ENCODE peak calls at places on chromosome 16, in five cellular contexts. H is RWPE2, Q is upper lobe of left lung, R is fibroblast of pulmonary artery, A is colonic mucosa. Z is an unnamed sample.

GRCh38 chr16:65644821-65645220 is 523.0 kb upstream of the CDH11 start:
- DNase-seq in A (no peak), H (no peak), R (no peak), Q (no peak), Z (no peak)

GRCh38 chr16:66899945-66900688 is 18.6 kb downstream of the CDH16 start:
- DNase-seq in H (no peak), A (peak; percentile 93), R (peak; percentile 78), Q (no peak), Z (peak; percentile 61)

GRCh38 chr16:719815-720506 is 985 bp upstream of the ANTKMT start:
- DNase-seq in R (no peak), Q (peak; percentile 39), H (no peak), A (peak; percentile 43), Z (no peak)

GRCh38 chr16:4613636-4614570 is 785 bp downstream of the UBALD1 start:
- DNase-seq in R (peak; percentile 42), H (no peak), A (no peak), Q (peak; percentile 93), Z (no peak)

GRCh38 chr16:4452674-4453073 is 21.8 kb downstream of the NMRAL1 start:
- DNase-seq in H (no peak), Q (no peak), A (no peak), R (no peak), Z (no peak)

GRCh38 chr16:48378836-48379235 is 6.4 kb downstream of the SIAH1 start:
- DNase-seq in A (no peak), R (no peak), Q (no peak), H (no peak), Z (no peak)

GRCh38 chr16:149024-149675 is 3.3 kb upstream of the HBZ start:
- DNase-seq in A (no peak), H (no peak), R (no peak), Q (no peak), Z (no peak)

GRCh38 chr16:85878875-85879274 is 20.1 kb upstream of the IRF8 start:
- DNase-seq in A (peak; percentile 14), Q (no peak), R (peak; percentile 88), H (no peak), Z (no peak)

GRCh38 chr16:7268182-7268581 is 64.5 kb upstream of the RBFOX1 start:
- DNase-seq in A (peak; percentile 32), R (no peak), Q (no peak), H (no peak), Z (no peak)

GRCh38 chr16:85248269-85248668 is 136.0 kb upstream of the CIBAR2 start:
- DNase-seq in Q (no peak), A (no peak), H (no peak), R (no peak), Z (no peak)

GRCh38 chr16:66695935-66696668 is 441 bp downstream of the CMTM4 start:
- DNase-seq in A (peak; percentile 80), R (peak; percentile 15), H (peak; percentile 80), Q (peak; percentile 92), Z (no peak)

GRCh38 chr16:88923926-88924833 is 52.8 kb downstream of the CBFA2T3 start:
- DNase-seq in A (no peak), H (no peak), Q (peak; percentile 79), R (no peak), Z (no peak)
- TF ChIP-seq CTCF in A (no peak), H (no peak), Q (no peak), R (no peak), Z (no peak)

DNA sequence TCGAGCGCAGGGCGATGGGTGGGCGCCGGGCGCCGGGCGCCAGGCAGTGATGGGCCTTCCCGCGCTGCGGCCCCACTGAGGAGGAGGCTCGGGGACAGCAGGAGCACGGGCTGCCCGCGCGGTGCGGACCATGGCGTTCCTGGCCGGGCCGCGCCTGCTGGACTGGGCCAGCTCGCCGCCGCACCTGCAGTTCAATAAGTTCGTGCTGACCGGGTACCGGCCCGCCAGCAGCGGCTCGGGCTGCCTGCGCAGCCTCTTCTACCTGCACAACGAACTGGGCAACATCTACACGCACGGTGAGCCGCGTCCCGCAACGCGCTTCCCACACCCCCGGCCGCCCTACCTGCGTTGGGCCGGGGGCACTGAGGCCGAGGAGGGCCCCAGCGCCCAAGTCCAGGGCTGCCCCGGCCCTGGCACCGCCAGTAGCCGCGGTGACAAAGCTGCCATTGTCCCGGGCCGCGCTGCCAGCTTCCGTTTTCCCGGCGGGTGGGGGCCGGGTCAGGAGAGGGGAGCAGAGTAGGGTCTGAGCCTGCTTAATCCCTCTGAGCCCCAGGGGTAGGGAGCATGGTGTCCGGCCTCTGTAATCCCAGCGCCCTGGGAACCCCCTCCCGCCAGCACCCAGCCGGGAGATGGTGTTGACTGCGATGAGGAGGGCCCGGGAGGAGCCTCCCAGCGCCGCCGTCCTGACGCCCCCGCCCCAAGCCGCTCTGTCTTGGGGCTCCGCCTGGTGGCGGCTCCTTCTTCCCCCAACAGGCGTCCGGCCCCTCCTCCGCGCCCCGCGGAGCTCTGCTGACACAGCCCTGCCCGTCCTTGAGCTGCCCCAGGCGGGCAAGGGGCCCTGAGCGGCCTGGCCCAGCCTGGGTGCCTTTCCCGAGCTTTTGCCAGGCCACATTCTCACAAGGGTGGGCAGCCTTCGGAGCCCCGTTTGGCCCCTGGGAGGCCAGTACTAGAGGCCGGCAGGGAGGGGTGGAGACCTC is 685 bp downstream of the PAQR4 start:
- DNase-seq in A (peak; percentile 73), R (peak; percentile 23), Q (peak; percentile 92), H (peak; percentile 78), Z (no peak)
- TF ChIP-seq CTCF in A (peak; percentile 42), R (peak; percentile 26), Q (peak; percentile 35), H (peak; percentile 76), Z (peak; percentile 76)

DNA sequence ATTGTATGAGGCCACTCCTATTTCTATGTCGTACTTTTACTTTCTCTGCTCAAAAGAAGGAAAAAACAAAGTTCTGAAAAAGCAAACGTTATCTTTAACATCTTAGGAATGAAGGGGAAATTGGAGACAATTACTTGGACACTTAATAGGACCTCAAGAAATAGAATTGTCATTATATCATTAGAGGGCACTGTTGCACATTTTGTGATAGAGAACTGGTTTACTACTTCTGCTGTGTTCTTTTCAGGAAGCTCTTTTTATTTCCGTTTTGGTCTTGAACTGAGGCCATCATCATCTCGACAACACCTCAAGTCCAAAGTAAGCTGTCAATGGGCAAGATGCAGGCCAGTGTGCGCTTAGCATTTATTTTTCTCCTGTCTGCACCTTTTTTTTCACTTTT is 14.6 kb downstream of the COG4 start:
- DNase-seq in Q (no peak), H (no peak), A (no peak), R (peak; percentile 22), Z (no peak)
- TF ChIP-seq CTCF in Q (no peak), H (peak; percentile 38), A (no peak), R (peak; percentile 15), Z (peak; percentile 70)

DNA sequence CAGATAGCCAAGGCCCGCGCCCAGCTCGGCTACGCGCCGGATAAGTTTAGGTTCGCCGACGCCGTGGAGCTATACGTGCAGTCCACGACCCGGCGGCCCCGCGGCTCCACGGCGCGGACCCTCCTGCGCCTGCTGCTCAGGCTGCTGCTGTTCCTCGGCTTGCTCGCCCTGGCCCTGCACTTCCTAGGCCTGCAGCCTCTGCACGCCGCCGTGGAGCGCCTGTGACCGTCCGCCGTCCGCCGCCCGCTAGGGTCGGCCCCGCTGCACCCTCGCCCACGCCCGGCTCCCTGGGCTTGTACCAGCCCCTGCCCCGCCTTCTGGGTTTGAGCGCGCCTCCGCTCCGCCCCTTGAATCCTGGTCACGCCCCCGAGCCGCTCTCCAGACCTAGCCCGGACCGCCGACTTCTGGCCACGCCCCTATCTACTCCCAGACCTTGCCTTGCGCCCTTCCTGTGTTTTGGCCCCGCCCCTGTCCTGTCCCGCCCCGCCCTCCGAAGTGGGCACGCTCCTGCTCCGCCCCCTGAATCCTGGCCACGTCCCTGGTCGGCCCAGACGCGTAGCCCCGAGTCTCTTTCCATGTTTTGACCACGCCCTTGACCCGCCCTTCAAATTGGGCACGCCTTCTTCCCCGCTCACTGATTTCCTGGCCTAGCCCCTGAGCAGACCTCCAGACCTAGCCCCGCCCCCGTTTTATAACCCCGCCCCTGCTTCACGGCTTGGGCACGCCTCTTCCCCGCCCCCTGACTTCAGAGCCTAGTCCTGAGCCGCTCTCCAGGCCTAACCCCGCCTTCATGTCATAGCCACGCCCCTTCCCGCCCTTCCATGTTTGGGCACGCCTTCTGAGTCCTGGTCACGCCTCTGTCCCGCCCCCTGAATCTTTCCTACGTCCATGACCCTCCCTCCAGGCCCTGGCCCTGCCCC is 15.6 kb upstream of the EEF2K start:
- DNase-seq in R (peak; percentile 100), Q (peak; percentile 99), H (peak; percentile 100), A (peak; percentile 100), Z (peak; percentile 99)
- TF ChIP-seq CTCF in R (no peak), Q (no peak), H (no peak), A (no peak), Z (peak; percentile 25)

DNA sequence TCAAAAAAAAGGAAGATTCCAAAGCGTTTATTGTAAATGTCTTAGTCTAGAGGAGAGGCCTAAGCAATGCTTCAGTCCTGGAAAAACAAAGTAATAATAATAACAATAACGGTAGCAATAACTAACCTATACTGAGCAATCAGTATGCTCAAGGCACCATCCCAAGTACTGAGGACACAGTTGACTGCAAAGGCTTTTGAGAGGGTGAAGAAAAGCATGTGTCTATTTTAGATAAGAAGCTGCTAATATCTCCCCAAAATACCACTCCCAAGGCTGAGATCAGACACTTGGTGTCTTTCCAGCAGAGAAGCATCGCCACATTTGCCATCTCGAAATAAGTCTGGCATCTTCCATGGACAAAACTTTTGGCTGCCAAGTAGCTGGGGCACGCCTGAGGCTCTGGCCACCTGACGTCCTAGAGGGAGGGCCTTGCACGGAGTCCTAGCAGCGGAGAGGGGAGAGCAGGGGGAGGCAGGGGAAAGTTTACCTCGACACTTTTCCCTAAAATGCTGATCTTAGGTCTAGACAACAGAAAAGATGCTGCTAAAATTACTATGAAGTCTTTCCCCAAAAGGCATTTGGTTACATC is 39.0 kb downstream of the ZNF423 start:
- DNase-seq in A (no peak), R (no peak), Q (no peak), H (no peak), Z (no peak)
- TF ChIP-seq CTCF in A (no peak), R (no peak), Q (no peak), H (no peak), Z (no peak)

GRCh38 chr16:75805946-75806345 is 79.7 kb upstream of the CPHXL start:
- DNase-seq in Q (no peak), A (no peak), R (no peak), H (no peak), Z (no peak)
- TF ChIP-seq CTCF in Q (no peak), A (no peak), R (no peak), H (no peak), Z (no peak)

Z was measured in chondrocyte.